ENCODE peak calls at places on chromosomes 2 and 18, in eight cellular contexts. One of them, this sample, is unnamed. For H3K4me1, the result is how much of the 10 kb centered on the place peaks cover.

GRCh38 chr18:79664525-79665125 is 15.0 kb upstream of the CTDP1 start:
- DNase-seq in suprapubic skin: no peak
- DNase-seq in endothelial cell of umbilical vein: no peak
- DNase-seq in stomach: no peak
- DNase-seq in heart left ventricle: no peak
- DNase-seq in uterus: no peak
- DNase-seq in body of pancreas: no peak
- DNase-seq in sigmoid colon: no peak
- DNase-seq in this sample: no peak

GRCh38 chr2:165007162-165007744 is 51.9 kb upstream of the SLC38A11 start:
- DNase-seq in suprapubic skin: no peak
- DNase-seq in endothelial cell of umbilical vein: peak
- DNase-seq in stomach: no peak
- DNase-seq in heart left ventricle: no peak
- DNase-seq in uterus: no peak
- DNase-seq in body of pancreas: no peak
- DNase-seq in sigmoid colon: no peak
- DNase-seq in this sample: no peak

GRCh38 chr2:161965994-161966393 is 108.0 kb downstream of the DPP4 start:
- DNase-seq in suprapubic skin: no peak
- DNase-seq in endothelial cell of umbilical vein: no peak
- DNase-seq in stomach: no peak
- DNase-seq in heart left ventricle: no peak
- DNase-seq in uterus: no peak
- DNase-seq in body of pancreas: no peak
- DNase-seq in sigmoid colon: no peak
- DNase-seq in this sample: no peak

GRCh38 chr18:48514786-48515185 is 24.0 kb upstream of the CTIF start:
- DNase-seq in suprapubic skin: no peak
- DNase-seq in endothelial cell of umbilical vein: no peak
- DNase-seq in stomach: no peak
- DNase-seq in heart left ventricle: no peak
- DNase-seq in uterus: no peak
- DNase-seq in body of pancreas: no peak
- DNase-seq in sigmoid colon: no peak
- DNase-seq in this sample: no peak

GRCh38 chr2:174597347-174598047 is at the start of gene WIPF1:
- DNase-seq in suprapubic skin: no peak
- DNase-seq in endothelial cell of umbilical vein: peak
- DNase-seq in stomach: no peak
- DNase-seq in heart left ventricle: no peak
- DNase-seq in uterus: no peak
- DNase-seq in body of pancreas: peak
- DNase-seq in sigmoid colon: no peak
- DNase-seq in this sample: peak

GRCh38 chr2:215917953-215918620 is 95.3 kb downstream of the MREG start:
- DNase-seq in suprapubic skin: no peak
- DNase-seq in endothelial cell of umbilical vein: peak
- DNase-seq in stomach: no peak
- DNase-seq in heart left ventricle: no peak
- DNase-seq in uterus: no peak
- DNase-seq in body of pancreas: no peak
- DNase-seq in sigmoid colon: no peak
- DNase-seq in this sample: no peak

GRCh38 chr2:108193251-108193650 is 46.5 kb upstream of the SULT1C3 start:
- DNase-seq in suprapubic skin: no peak
- DNase-seq in endothelial cell of umbilical vein: no peak
- DNase-seq in stomach: no peak
- DNase-seq in heart left ventricle: no peak
- DNase-seq in uterus: no peak
- DNase-seq in body of pancreas: no peak
- DNase-seq in sigmoid colon: no peak
- DNase-seq in this sample: no peak

GRCh38 chr2:134917958-134918517 is 584 bp upstream of the CCNT2 start:
- DNase-seq in suprapubic skin: no peak
- DNase-seq in endothelial cell of umbilical vein: peak
- DNase-seq in stomach: peak
- DNase-seq in heart left ventricle: no peak
- DNase-seq in uterus: no peak
- DNase-seq in body of pancreas: no peak
- DNase-seq in sigmoid colon: no peak
- DNase-seq in this sample: peak

GRCh38 chr2:179440642-179441251 is 176.1 kb upstream of the SESTD1 start:
- DNase-seq in suprapubic skin: no peak
- DNase-seq in endothelial cell of umbilical vein: no peak
- DNase-seq in stomach: no peak
- DNase-seq in heart left ventricle: no peak
- DNase-seq in uterus: no peak
- DNase-seq in body of pancreas: no peak
- DNase-seq in sigmoid colon: no peak
- DNase-seq in this sample: no peak

GRCh38 chr18:51151568-51152511 is 45.6 kb downstream of the MEX3C start:
- DNase-seq in suprapubic skin: no peak
- DNase-seq in endothelial cell of umbilical vein: no peak
- DNase-seq in stomach: peak
- DNase-seq in heart left ventricle: no peak
- DNase-seq in uterus: no peak
- DNase-seq in body of pancreas: no peak
- DNase-seq in sigmoid colon: no peak
- DNase-seq in this sample: no peak

GRCh38 chr2:75064691-75065396 is 106.4 kb downstream of the POLE4 start:
- DNase-seq in suprapubic skin: peak
- DNase-seq in endothelial cell of umbilical vein: peak
- DNase-seq in stomach: peak
- DNase-seq in heart left ventricle: peak
- DNase-seq in uterus: no peak
- DNase-seq in body of pancreas: peak
- DNase-seq in sigmoid colon: peak
- DNase-seq in this sample: no peak

GRCh38 chr18:3725100-3725499 is 275.1 kb downstream of the TGIF1 start:
- DNase-seq in suprapubic skin: no peak
- DNase-seq in endothelial cell of umbilical vein: no peak
- DNase-seq in stomach: no peak
- DNase-seq in heart left ventricle: no peak
- DNase-seq in uterus: no peak
- DNase-seq in body of pancreas: no peak
- DNase-seq in sigmoid colon: no peak
- DNase-seq in this sample: no peak
- TF ChIP-seq POLR2A in suprapubic skin: no peak
- TF ChIP-seq POLR2A in endothelial cell of umbilical vein: no peak
- TF ChIP-seq POLR2A in stomach: no peak
- TF ChIP-seq POLR2A in heart left ventricle: no peak
- TF ChIP-seq POLR2A in uterus: no peak
- TF ChIP-seq POLR2A in body of pancreas: no peak
- TF ChIP-seq POLR2A in sigmoid colon: no peak
- TF ChIP-seq POLR2A in this sample: no peak

GRCh38 chr18:46415532-46415931 is 241.5 kb downstream of the LOXHD1 start:
- DNase-seq in suprapubic skin: no peak
- DNase-seq in endothelial cell of umbilical vein: no peak
- DNase-seq in stomach: no peak
- DNase-seq in heart left ventricle: no peak
- DNase-seq in uterus: no peak
- DNase-seq in body of pancreas: no peak
- DNase-seq in sigmoid colon: no peak
- DNase-seq in this sample: no peak

GRCh38 chr18:46414863-46415262 is 242.2 kb downstream of the LOXHD1 start:
- DNase-seq in suprapubic skin: no peak
- DNase-seq in endothelial cell of umbilical vein: no peak
- DNase-seq in stomach: no peak
- DNase-seq in heart left ventricle: no peak
- DNase-seq in uterus: no peak
- DNase-seq in body of pancreas: no peak
- DNase-seq in sigmoid colon: no peak
- DNase-seq in this sample: no peak

GRCh38 chr18:46418657-46419260 is 238.3 kb downstream of the LOXHD1 start:
- DNase-seq in suprapubic skin: no peak
- DNase-seq in endothelial cell of umbilical vein: no peak
- DNase-seq in stomach: no peak
- DNase-seq in heart left ventricle: peak
- DNase-seq in uterus: no peak
- DNase-seq in body of pancreas: no peak
- DNase-seq in sigmoid colon: no peak
- DNase-seq in this sample: no peak

GRCh38 chr18:46419391-46420141 is 237.5 kb downstream of the LOXHD1 start:
- DNase-seq in suprapubic skin: no peak
- DNase-seq in endothelial cell of umbilical vein: no peak
- DNase-seq in stomach: no peak
- DNase-seq in heart left ventricle: no peak
- DNase-seq in uterus: no peak
- DNase-seq in body of pancreas: no peak
- DNase-seq in sigmoid colon: no peak
- DNase-seq in this sample: no peak

DNA sequence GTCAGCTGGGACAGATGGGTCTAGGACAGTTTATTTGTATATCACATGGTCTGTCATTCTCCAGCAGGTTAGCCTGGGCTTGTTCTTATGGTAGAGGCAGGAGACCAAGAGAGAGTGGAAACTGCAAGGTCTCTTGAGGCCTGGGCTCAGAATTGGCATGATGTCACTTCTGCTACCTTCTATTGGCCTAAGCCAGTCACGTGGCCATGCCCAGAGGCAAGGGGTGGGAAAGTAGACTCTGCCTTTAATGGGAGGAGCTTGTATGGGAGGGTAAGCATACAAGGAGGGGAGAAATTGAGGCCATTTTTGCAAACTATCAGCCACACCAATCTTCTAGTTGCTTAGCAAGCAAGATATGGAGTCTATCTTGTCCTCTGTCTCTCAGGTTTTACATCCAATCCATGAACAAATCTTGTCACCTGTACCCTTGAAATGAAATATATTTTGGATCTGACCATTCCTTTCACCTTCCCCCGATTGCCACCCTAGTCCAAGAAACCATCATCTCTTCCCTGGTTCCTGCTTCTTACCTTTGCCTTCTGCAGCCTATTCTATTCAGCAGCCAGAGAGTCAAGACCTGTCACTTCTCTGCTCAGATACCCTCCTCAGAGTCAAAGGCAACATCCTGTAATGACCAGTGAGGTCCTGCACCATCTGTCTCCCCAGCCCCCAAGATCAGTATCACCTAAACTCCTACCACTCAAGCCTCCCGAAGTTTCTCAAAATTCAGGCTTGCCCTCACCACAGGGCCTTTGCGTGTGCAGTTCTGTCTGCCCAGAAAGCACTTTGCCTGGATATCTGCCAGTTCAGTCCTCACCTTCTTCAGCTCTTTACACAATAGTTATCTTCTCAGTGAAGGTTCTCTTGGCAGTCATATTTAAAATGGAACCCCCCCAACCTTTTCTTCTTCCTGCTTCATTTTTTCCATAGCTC is 240.0 kb downstream of the LOXHD1 start:
- DNase-seq in suprapubic skin: peak
- DNase-seq in endothelial cell of umbilical vein: no peak
- DNase-seq in stomach: no peak
- DNase-seq in heart left ventricle: no peak
- DNase-seq in uterus: no peak
- DNase-seq in body of pancreas: no peak
- DNase-seq in sigmoid colon: no peak
- DNase-seq in this sample: no peak
- TF ChIP-seq CTCF in suprapubic skin: no peak
- TF ChIP-seq CTCF in endothelial cell of umbilical vein: no peak
- TF ChIP-seq CTCF in stomach: no peak
- TF ChIP-seq CTCF in heart left ventricle: no peak
- TF ChIP-seq CTCF in uterus: no peak
- TF ChIP-seq CTCF in body of pancreas: no peak
- TF ChIP-seq CTCF in sigmoid colon: no peak
- TF ChIP-seq CTCF in this sample: no peak

DNA sequence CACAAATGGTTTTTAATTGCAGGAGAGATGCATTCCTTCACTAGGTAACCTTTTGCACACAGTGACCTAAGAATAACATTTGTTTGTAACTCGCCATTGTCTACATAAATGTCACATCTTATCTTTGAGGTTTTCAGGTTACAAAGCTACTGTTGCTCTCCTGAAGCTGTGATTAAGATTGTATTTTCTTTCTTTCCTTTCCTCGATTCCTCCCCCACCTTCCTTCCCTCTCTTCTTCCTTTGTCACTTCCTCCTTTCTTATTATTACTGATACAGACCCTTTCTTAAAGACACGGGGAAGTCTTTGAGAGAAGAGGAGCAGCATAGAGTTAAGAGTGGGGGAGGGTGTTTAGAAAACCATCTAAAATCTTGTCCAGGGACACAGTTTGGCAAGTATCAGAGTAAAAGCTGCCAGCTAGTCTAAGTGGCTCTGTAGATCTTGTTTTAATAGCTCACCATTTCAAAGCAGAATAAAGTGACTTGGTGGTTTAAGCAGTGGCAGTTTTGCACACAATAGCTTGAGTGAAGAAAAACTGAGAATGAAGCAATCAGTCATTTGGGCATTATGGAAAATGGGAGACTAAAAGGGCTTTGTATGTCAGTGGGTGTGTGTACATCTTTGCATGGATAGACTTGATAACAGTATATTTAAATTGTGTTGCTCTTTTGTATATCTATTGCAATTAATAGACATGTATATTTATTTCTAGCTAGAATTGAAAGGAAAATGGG is 10.9 kb downstream of the CERS6 start:
- DNase-seq in suprapubic skin: no peak
- DNase-seq in endothelial cell of umbilical vein: peak
- DNase-seq in stomach: no peak
- DNase-seq in heart left ventricle: no peak
- DNase-seq in uterus: no peak
- DNase-seq in body of pancreas: no peak
- DNase-seq in sigmoid colon: no peak
- DNase-seq in this sample: no peak
- H3K4me1 ChIP-seq in suprapubic skin: under half
- H3K4me1 ChIP-seq in endothelial cell of umbilical vein: under half
- H3K4me1 ChIP-seq in stomach: half or more
- H3K4me1 ChIP-seq in heart left ventricle: under half
- H3K4me1 ChIP-seq in uterus: under half
- H3K4me1 ChIP-seq in body of pancreas: under half
- H3K4me1 ChIP-seq in sigmoid colon: under half
- H3K4me1 ChIP-seq in this sample: under half

DNA sequence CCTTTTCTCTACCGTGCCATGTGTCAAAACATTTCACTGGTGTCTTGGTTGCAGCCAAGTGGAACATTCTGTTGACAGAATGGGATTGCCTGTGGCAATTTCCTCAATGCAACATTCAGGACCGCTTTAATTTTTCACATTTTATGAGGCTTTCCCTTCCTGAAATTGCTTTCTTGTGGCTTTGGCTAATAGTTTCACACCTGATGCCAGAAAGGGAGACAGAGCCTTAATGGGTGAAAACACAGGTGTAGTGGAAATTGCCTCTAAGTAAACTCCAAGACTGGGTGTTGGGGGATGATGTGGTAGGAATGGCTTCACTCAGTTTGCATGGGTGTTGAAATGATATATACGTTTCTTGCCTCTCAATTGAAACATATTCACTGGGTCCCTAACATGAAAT is 278.3 kb downstream of the TSN start:
- DNase-seq in suprapubic skin: no peak
- DNase-seq in endothelial cell of umbilical vein: no peak
- DNase-seq in stomach: no peak
- DNase-seq in heart left ventricle: no peak
- DNase-seq in uterus: no peak
- DNase-seq in body of pancreas: no peak
- DNase-seq in sigmoid colon: no peak
- DNase-seq in this sample: no peak
- TF ChIP-seq POLR2A in suprapubic skin: no peak
- TF ChIP-seq POLR2A in endothelial cell of umbilical vein: no peak
- TF ChIP-seq POLR2A in stomach: no peak
- TF ChIP-seq POLR2A in heart left ventricle: no peak
- TF ChIP-seq POLR2A in uterus: no peak
- TF ChIP-seq POLR2A in body of pancreas: no peak
- TF ChIP-seq POLR2A in sigmoid colon: no peak
- TF ChIP-seq POLR2A in this sample: no peak

This sample was measured in esophagus squamous epithelium.